ENCODE peak calls at places on chromosome 22, in six cellular contexts. One of them, this sample, is unnamed.

GRCh38 chr22:41919357-41920224 is 4.7 kb upstream of the SHISA8 start:
- DNase-seq in HFF-Myc: no peak
- DNase-seq in HCT116: no peak
- DNase-seq in AG10803: peak
- DNase-seq in CD4-positive, alpha-beta T cell: no peak
- DNase-seq in epithelial cell of proximal tubule: no peak
- DNase-seq in this sample: peak

GRCh38 chr22:47713880-47714452 is 951.5 kb downstream of the TBC1D22A start:
- DNase-seq in AG10803: no peak
- DNase-seq in CD4-positive, alpha-beta T cell: no peak
- DNase-seq in HCT116: no peak
- DNase-seq in HFF-Myc: no peak
- DNase-seq in epithelial cell of proximal tubule: no peak
- DNase-seq in this sample: no peak

GRCh38 chr22:32502346-32502745 is 27.7 kb downstream of the FBXO7 start:
- DNase-seq in CD4-positive, alpha-beta T cell: no peak
- DNase-seq in HCT116: no peak
- DNase-seq in AG10803: no peak
- DNase-seq in HFF-Myc: no peak
- DNase-seq in epithelial cell of proximal tubule: no peak
- DNase-seq in this sample: no peak

GRCh38 chr22:29872145-29872893 is 10.7 kb upstream of the MTMR3 start:
- DNase-seq in AG10803: no peak
- DNase-seq in CD4-positive, alpha-beta T cell: no peak
- DNase-seq in epithelial cell of proximal tubule: no peak
- DNase-seq in HCT116: no peak
- DNase-seq in HFF-Myc: no peak
- DNase-seq in this sample: no peak

GRCh38 chr22:42360348-42360747 is 71.9 kb downstream of the NFAM1 start:
- DNase-seq in CD4-positive, alpha-beta T cell: no peak
- DNase-seq in epithelial cell of proximal tubule: no peak
- DNase-seq in AG10803: no peak
- DNase-seq in HFF-Myc: no peak
- DNase-seq in HCT116: no peak
- DNase-seq in this sample: no peak

GRCh38 chr22:48241658-48242057 is 1479.2 kb downstream of the TBC1D22A start:
- DNase-seq in CD4-positive, alpha-beta T cell: no peak
- DNase-seq in epithelial cell of proximal tubule: no peak
- DNase-seq in HCT116: no peak
- DNase-seq in HFF-Myc: no peak
- DNase-seq in AG10803: no peak
- DNase-seq in this sample: peak

GRCh38 chr22:35477911-35478582 is 62.6 kb upstream of the RASD2 start:
- DNase-seq in HCT116: peak
- DNase-seq in epithelial cell of proximal tubule: peak
- DNase-seq in AG10803: peak
- DNase-seq in HFF-Myc: peak
- DNase-seq in CD4-positive, alpha-beta T cell: no peak
- DNase-seq in this sample: no peak

GRCh38 chr22:45221201-45221600 is 19.5 kb downstream of the KIAA0930 start:
- DNase-seq in HCT116: no peak
- DNase-seq in AG10803: no peak
- DNase-seq in HFF-Myc: no peak
- DNase-seq in CD4-positive, alpha-beta T cell: no peak
- DNase-seq in epithelial cell of proximal tubule: no peak
- DNase-seq in this sample: no peak

GRCh38 chr22:45878051-45878764 is 98.8 kb downstream of the WNT7B start:
- DNase-seq in HCT116: no peak
- DNase-seq in HFF-Myc: no peak
- DNase-seq in CD4-positive, alpha-beta T cell: no peak
- DNase-seq in epithelial cell of proximal tubule: no peak
- DNase-seq in AG10803: no peak
- DNase-seq in this sample: no peak

GRCh38 chr22:37103696-37104452 is 5.6 kb downstream of the TMPRSS6 start:
- DNase-seq in AG10803: no peak
- DNase-seq in epithelial cell of proximal tubule: no peak
- DNase-seq in HFF-Myc: no peak
- DNase-seq in HCT116: no peak
- DNase-seq in CD4-positive, alpha-beta T cell: no peak
- DNase-seq in this sample: no peak

GRCh38 chr22:39422721-39423120 is 23.1 kb downstream of the TAB1 start:
- DNase-seq in HFF-Myc: no peak
- DNase-seq in CD4-positive, alpha-beta T cell: no peak
- DNase-seq in epithelial cell of proximal tubule: no peak
- DNase-seq in AG10803: no peak
- DNase-seq in HCT116: no peak
- DNase-seq in this sample: no peak

GRCh38 chr22:48423481-48423901 is 1404.2 kb downstream of the BRD1 start:
- DNase-seq in HCT116: no peak
- DNase-seq in HFF-Myc: no peak
- DNase-seq in CD4-positive, alpha-beta T cell: no peak
- DNase-seq in epithelial cell of proximal tubule: no peak
- DNase-seq in AG10803: peak
- DNase-seq in this sample: no peak

GRCh38 chr22:32340437-32340836 is 17.2 kb upstream of the RFPL3 start:
- DNase-seq in CD4-positive, alpha-beta T cell: no peak
- DNase-seq in epithelial cell of proximal tubule: no peak
- DNase-seq in HFF-Myc: no peak
- DNase-seq in HCT116: no peak
- DNase-seq in AG10803: no peak
- DNase-seq in this sample: no peak

GRCh38 chr22:41052661-41053490 is 39.5 kb upstream of the EP300 start:
- DNase-seq in HFF-Myc: peak
- DNase-seq in HCT116: no peak
- DNase-seq in CD4-positive, alpha-beta T cell: no peak
- DNase-seq in AG10803: peak
- DNase-seq in epithelial cell of proximal tubule: peak
- DNase-seq in this sample: no peak

GRCh38 chr22:36027579-36027959 is 1.1 kb downstream of the RBFOX2 start:
- DNase-seq in HFF-Myc: no peak
- DNase-seq in HCT116: no peak
- DNase-seq in epithelial cell of proximal tubule: no peak
- DNase-seq in CD4-positive, alpha-beta T cell: no peak
- DNase-seq in AG10803: no peak
- DNase-seq in this sample: peak

GRCh38 chr22:30763815-30764686 is 69.4 kb downstream of the OSBP2 start:
- DNase-seq in CD4-positive, alpha-beta T cell: peak
- DNase-seq in epithelial cell of proximal tubule: peak
- DNase-seq in AG10803: peak
- DNase-seq in HFF-Myc: peak
- DNase-seq in HCT116: peak
- DNase-seq in this sample: peak

GRCh38 chr22:46149998-46150549 is at the start of gene PPARA:
- DNase-seq in HFF-Myc: no peak
- DNase-seq in AG10803: peak
- DNase-seq in HCT116: peak
- DNase-seq in epithelial cell of proximal tubule: no peak
- DNase-seq in CD4-positive, alpha-beta T cell: peak
- DNase-seq in this sample: peak

GRCh38 chr22:46749682-46750529 is 11.9 kb upstream of the CERK start:
- DNase-seq in epithelial cell of proximal tubule: no peak
- DNase-seq in CD4-positive, alpha-beta T cell: no peak
- DNase-seq in HFF-Myc: no peak
- DNase-seq in HCT116: no peak
- DNase-seq in AG10803: no peak
- DNase-seq in this sample: peak

GRCh38 chr22:42343551-42344081 is 73.2 kb upstream of the TCF20 start:
- DNase-seq in epithelial cell of proximal tubule: no peak
- DNase-seq in AG10803: no peak
- DNase-seq in CD4-positive, alpha-beta T cell: no peak
- DNase-seq in HCT116: no peak
- DNase-seq in HFF-Myc: no peak
- DNase-seq in this sample: no peak

GRCh38 chr22:20946080-20946986 is 20.7 kb upstream of the AIFM3 start:
- DNase-seq in HCT116: no peak
- DNase-seq in CD4-positive, alpha-beta T cell: no peak
- DNase-seq in AG10803: peak
- DNase-seq in epithelial cell of proximal tubule: no peak
- DNase-seq in HFF-Myc: no peak
- DNase-seq in this sample: no peak

DNA sequence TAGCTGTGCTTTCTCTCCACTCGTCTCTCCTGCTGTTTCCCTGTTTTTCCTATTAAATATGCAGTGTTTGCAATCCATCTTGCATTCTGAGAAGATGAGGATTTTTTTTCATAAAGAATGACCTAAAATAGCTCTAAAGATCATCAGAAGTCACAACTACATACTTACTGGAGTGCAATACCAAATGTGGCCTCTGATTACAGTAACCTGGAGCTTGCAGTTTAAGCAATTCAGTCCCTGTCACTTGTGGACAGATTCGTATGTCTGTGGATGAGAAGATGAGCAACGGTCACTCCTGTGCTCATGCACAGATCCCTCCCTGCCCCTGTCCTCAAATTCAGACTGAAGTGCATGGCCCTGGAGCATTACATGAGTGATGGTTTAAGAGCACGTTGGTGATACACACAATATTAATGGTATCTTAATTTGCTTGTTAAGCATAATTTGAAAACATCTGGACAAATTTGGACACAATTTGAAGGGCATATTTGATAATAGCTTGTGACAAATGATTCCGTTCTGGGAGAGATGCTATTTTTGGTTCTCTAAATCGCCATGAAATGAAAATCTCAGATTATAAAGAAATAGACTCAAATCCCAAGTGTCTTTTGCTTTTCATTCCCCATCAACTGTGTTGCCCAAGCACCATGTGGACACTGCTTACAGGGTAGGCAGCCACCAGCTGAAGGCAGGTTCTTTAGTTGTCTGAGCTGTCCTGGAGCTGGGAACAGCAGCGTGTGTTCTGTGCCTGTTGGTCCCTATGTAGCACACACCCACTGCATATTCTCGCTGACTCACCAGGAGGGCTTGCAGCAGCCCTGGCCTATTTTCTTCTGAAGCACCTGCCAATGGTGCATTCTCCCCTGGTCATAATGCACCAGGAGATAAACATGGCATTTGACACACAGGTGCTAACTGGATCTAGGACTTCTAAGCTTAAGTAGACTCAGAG is 32.6 kb upstream of the PRAME start:
- DNase-seq in HCT116: no peak
- DNase-seq in CD4-positive, alpha-beta T cell: no peak
- DNase-seq in epithelial cell of proximal tubule: no peak
- DNase-seq in AG10803: no peak
- DNase-seq in HFF-Myc: no peak
- DNase-seq in this sample: no peak
- TF ChIP-seq CTCF in HCT116: no peak
- TF ChIP-seq CTCF in CD4-positive, alpha-beta T cell: no peak
- TF ChIP-seq CTCF in epithelial cell of proximal tubule: peak
- TF ChIP-seq CTCF in AG10803: no peak
- TF ChIP-seq CTCF in HFF-Myc: no peak
- TF ChIP-seq CTCF in this sample: no peak

DNA sequence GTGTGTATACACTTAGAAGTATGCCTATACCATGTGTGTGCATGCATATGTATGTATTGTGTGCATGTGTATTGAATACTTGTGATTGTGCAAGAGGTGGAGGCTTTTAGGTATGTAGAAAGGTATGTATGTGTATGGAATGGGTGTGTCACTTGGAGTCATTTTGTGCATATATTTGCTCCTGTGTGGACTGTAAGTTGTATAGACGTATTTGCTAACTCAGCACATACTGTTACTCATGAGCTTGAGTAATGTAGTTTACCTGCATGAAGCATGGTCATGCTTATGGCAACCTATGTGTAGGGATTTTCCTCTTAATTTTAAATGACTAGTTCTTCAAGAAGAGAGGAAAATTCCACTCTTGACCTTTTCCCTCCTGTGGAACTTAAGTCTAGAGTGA is 507.6 kb upstream of the LARGE1 start:
- DNase-seq in HCT116: no peak
- DNase-seq in HFF-Myc: no peak
- DNase-seq in epithelial cell of proximal tubule: no peak
- DNase-seq in CD4-positive, alpha-beta T cell: no peak
- DNase-seq in AG10803: no peak
- DNase-seq in this sample: no peak
- TF ChIP-seq CTCF in HCT116: no peak
- TF ChIP-seq CTCF in HFF-Myc: no peak
- TF ChIP-seq CTCF in epithelial cell of proximal tubule: no peak
- TF ChIP-seq CTCF in CD4-positive, alpha-beta T cell: no peak
- TF ChIP-seq CTCF in AG10803: no peak
- TF ChIP-seq CTCF in this sample: no peak

GRCh38 chr22:22109693-22110466 is 127.3 kb upstream of the TOP3B start:
- DNase-seq in epithelial cell of proximal tubule: no peak
- DNase-seq in CD4-positive, alpha-beta T cell: no peak
- DNase-seq in AG10803: no peak
- DNase-seq in HFF-Myc: no peak
- DNase-seq in HCT116: no peak
- DNase-seq in this sample: no peak
- TF ChIP-seq CTCF in epithelial cell of proximal tubule: peak
- TF ChIP-seq CTCF in CD4-positive, alpha-beta T cell: no peak
- TF ChIP-seq CTCF in AG10803: no peak
- TF ChIP-seq CTCF in HFF-Myc: no peak
- TF ChIP-seq CTCF in HCT116: no peak
- TF ChIP-seq CTCF in this sample: no peak

GRCh38 chr22:22462813-22463567 is 45.6 kb downstream of the ZNF280B start:
- DNase-seq in CD4-positive, alpha-beta T cell: no peak
- DNase-seq in HCT116: no peak
- DNase-seq in epithelial cell of proximal tubule: no peak
- DNase-seq in HFF-Myc: no peak
- DNase-seq in AG10803: no peak
- DNase-seq in this sample: no peak
- TF ChIP-seq CTCF in CD4-positive, alpha-beta T cell: no peak
- TF ChIP-seq CTCF in HCT116: peak
- TF ChIP-seq CTCF in epithelial cell of proximal tubule: peak
- TF ChIP-seq CTCF in HFF-Myc: peak
- TF ChIP-seq CTCF in AG10803: peak
- TF ChIP-seq CTCF in this sample: no peak

GRCh38 chr22:17541476-17541875 is 21.8 kb upstream of the SLC25A18 start:
- DNase-seq in CD4-positive, alpha-beta T cell: no peak
- DNase-seq in HFF-Myc: no peak
- DNase-seq in AG10803: no peak
- DNase-seq in HCT116: no peak
- DNase-seq in epithelial cell of proximal tubule: no peak
- DNase-seq in this sample: no peak

GRCh38 chr22:17537155-17537554 is 26.1 kb upstream of the SLC25A18 start:
- DNase-seq in HCT116: no peak
- DNase-seq in CD4-positive, alpha-beta T cell: no peak
- DNase-seq in AG10803: peak
- DNase-seq in epithelial cell of proximal tubule: no peak
- DNase-seq in HFF-Myc: no peak
- DNase-seq in this sample: no peak

GRCh38 chr22:17542452-17542851 is 20.8 kb upstream of the SLC25A18 start:
- DNase-seq in HCT116: no peak
- DNase-seq in HFF-Myc: no peak
- DNase-seq in CD4-positive, alpha-beta T cell: no peak
- DNase-seq in epithelial cell of proximal tubule: no peak
- DNase-seq in AG10803: no peak
- DNase-seq in this sample: no peak

GRCh38 chr22:17536269-17536668 is 27.0 kb upstream of the SLC25A18 start:
- DNase-seq in epithelial cell of proximal tubule: no peak
- DNase-seq in HCT116: no peak
- DNase-seq in CD4-positive, alpha-beta T cell: no peak
- DNase-seq in AG10803: peak
- DNase-seq in HFF-Myc: no peak
- DNase-seq in this sample: no peak

DNA sequence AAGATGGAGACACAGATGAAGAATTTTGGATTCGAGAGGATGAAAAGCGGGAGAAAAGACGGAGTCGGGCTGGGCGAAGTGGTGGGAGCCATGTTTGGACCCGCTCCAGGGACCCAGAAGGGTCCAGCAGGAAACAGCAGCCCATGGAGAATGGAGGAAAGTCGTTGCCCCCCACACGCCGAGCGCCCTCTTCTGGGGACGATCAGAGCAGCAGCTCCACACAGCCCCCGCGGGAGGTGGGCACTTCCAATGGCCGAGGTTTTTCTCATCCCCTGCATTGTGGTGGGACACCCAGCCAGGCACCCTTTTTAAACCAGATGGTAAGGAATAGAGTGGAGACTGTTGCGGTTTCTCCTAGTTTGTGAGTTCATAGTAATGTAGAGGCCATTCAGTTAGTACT is 22.8 kb upstream of the SLC25A18 start:
- DNase-seq in HCT116: no peak
- DNase-seq in AG10803: no peak
- DNase-seq in CD4-positive, alpha-beta T cell: no peak
- DNase-seq in epithelial cell of proximal tubule: no peak
- DNase-seq in HFF-Myc: no peak
- DNase-seq in this sample: peak
- TF ChIP-seq CTCF in HCT116: no peak
- TF ChIP-seq CTCF in AG10803: no peak
- TF ChIP-seq CTCF in CD4-positive, alpha-beta T cell: no peak
- TF ChIP-seq CTCF in epithelial cell of proximal tubule: no peak
- TF ChIP-seq CTCF in HFF-Myc: no peak
- TF ChIP-seq CTCF in this sample: no peak

This sample was measured in activated CD8-positive, alpha-beta T cell treated with anti-CD3 and anti-CD28 coated beads for 36 hours.